ENCODE peak calls at places on chromosomes 16 and 17, in five cellular contexts. J is Karpas-422, N is SK-N-SH, E is fibroblast of lung, R is H9. B is an unnamed sample.

GRCh38 chr17:76145231-76146052 is 4.4 kb upstream of the FOXJ1 start:
- DNase-seq in N (no peak), E (no peak), J (no peak), R (peak), B (no peak)

GRCh38 chr16:20396846-20397467 is 7.6 kb downstream of the PDILT start:
- DNase-seq in J (no peak), E (no peak), R (no peak), N (no peak), B (no peak)

GRCh38 chr16:4937782-4938682 is 1.1 kb upstream of the PPL start:
- DNase-seq in N (no peak), E (no peak), R (no peak), J (no peak), B (peak)

GRCh38 chr17:8121531-8122390 is 2.1 kb downstream of the HES7 start:
- DNase-seq in R (peak), E (peak), N (peak), J (peak), B (peak)

GRCh38 chr17:19578545-19578944 is 44.9 kb downstream of the SLC47A1 start:
- DNase-seq in E (no peak), N (peak), R (no peak), J (no peak), B (peak)

GRCh38 chr17:81003711-81004335 is 12.2 kb downstream of the CHMP6 start:
- DNase-seq in E (no peak), N (peak), J (no peak), R (no peak), B (peak)

GRCh38 chr17:8164815-8165131 is 2.0 kb upstream of the VAMP2 start:
- DNase-seq in R (no peak), J (no peak), N (no peak), E (no peak), B (peak)

GRCh38 chr17:76195281-76196096 is 44.8 kb downstream of the RNF157 start:
- DNase-seq in E (no peak), N (no peak), J (no peak), R (no peak), B (no peak)

GRCh38 chr17:75146597-75146996 is 7.7 kb downstream of the JPT1 start:
- DNase-seq in R (no peak), E (no peak), N (no peak), J (no peak), B (no peak)

GRCh38 chr16:28257256-28257655 is 35.1 kb upstream of the SBK1 start:
- DNase-seq in E (no peak), R (no peak), J (no peak), N (no peak), B (no peak)

GRCh38 chr16:28260193-28260592 is 32.1 kb upstream of the SBK1 start:
- DNase-seq in E (no peak), N (no peak), R (no peak), J (no peak), B (no peak)

GRCh38 chr16:28259091-28259780 is 33.1 kb upstream of the SBK1 start:
- DNase-seq in N (peak), J (no peak), R (no peak), E (no peak), B (no peak)

GRCh38 chr16:28259781-28260150 is 32.6 kb upstream of the SBK1 start:
- DNase-seq in E (no peak), J (no peak), R (no peak), N (no peak), B (no peak)

DNA sequence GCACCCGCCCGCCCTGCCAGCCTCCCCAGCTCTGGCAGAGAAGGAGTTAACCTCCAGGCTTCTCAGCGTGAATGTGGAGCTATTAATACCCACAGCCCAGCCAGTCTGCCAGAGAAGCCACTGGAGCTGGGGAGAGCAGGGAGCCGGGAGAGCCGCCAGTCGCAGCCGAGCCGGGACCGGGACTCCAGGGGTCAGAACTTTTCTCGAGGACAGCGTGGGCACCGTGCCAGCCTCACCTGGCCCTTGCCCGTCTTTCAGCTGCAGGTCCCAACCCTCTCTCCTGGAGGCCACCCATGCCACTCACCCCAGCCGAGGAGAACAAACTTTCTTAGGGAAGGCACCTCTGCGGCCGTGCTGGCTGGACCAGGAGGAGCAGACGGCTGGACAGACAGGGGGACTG is 33.8 kb upstream of the SBK1 start:
- DNase-seq in J (no peak), N (peak), E (no peak), R (no peak), B (no peak)
- H2AFZ ChIP-seq in J (no peak), N (no peak), E (no peak), R (no peak), B (no peak)

DNA sequence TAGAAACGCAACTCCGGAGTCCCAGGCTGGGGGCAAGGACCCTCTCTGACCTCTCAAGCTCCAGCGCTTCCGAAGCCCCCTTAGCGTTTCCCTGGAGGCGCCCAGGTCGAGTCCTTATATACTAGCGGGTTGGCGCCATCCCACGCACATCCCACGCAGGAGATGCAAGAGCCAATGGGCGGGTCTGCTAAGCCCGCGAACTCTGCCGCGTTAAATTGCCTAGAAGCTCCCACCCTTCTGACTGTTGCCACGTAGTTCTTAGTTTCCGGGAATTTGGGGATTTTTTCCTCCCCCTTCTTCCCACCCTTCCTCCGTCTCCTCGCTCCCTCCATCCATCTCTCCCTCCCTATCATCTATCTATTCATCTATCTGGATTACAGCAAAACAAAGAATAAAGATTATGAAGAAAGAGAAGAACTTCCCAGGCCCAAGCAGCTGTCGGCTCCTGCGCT is at the start of gene SLFN11:
- DNase-seq in E (peak), J (no peak), R (peak), N (peak), B (peak)
- H2AFZ ChIP-seq in E (peak), J (peak), R (no peak), N (peak), B (peak)

DNA sequence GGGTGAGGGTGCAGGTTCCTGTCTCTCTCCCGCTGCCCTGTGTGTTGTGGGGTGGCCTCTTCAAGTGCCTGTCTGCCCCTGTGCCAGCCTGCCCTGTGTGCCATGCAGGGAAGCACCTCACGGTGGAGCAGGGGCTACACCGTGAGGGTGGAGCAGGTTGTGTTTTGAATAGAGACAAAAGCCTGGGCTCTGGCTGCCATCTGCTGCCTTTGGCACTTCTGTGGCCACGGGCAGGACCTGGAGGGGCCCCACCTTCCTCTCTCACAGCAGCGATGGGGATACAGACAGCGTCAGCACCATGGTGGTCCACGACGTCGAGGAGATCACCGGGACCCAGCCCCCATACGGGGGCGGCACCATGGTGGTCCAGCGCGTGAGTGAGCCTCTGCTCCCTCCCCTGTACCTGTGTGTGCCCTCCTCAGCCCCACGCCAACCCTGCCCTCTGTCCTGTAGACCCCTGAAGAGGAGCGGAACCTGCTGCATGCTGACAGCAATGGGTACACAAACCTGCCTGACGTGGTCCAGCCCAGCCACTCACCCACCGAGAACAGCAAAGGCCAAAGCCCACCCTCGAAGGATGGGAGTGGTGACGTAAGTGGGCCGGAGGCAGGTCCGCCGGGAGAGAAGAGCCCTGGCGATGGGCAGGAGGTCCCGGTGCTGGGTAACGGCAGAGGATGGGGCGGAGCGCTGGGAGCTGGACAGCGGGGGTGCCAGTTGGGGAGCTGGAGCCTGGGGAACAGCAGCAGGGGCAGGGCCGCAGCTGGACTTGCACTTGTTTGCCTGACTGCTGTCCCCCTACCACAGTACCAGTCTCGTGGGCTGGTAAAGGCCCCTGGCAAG is 5.4 kb upstream of the C17orf107 start:
- DNase-seq in R (no peak), E (no peak), J (no peak), N (no peak), B (peak)
- H2AFZ ChIP-seq in R (no peak), E (no peak), J (no peak), N (no peak), B (no peak)

DNA sequence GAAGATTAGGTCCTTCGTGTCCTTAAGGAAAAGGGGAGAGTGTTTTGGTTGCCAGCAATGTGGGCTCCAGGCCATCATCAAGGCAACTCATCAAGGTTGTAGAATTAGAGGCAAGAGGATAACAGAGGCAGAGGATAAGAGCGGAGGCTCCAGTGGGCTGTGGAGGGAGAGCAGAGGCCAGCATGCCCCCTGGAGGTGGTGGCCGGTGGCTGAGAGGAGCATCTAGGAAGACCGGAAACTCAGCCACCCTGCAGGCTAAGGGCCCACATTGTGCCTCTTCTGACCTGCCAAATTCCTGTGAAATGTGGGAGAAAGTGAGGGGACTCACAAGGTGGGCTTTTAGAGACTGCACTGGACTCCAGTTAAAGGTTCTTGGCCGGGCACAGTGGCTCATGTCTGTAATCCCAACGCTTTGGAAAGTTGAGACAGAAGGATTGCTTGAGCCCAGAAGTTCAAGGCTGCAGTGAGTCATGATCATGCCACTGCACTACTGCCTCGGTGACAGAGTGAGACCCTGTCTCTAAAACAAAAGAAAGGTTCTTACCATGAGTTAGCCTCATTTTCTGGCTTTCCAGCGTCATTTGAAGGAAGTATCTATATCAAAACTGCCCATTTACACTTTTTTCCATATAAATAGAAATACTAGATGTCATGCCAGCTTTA is 62.7 kb upstream of the ADORA2B start:
- DNase-seq in J (no peak), R (peak), N (no peak), E (no peak), B (no peak)
- H2AFZ ChIP-seq in J (no peak), R (no peak), N (no peak), E (no peak), B (no peak)

GRCh38 chr16:63612462-63613227 is 1509.2 kb downstream of the CDH11 start:
- DNase-seq in E (no peak), J (no peak), N (no peak), R (no peak), B (no peak)
- H2AFZ ChIP-seq in E (no peak), J (no peak), N (no peak), R (no peak), B (no peak)

DNA sequence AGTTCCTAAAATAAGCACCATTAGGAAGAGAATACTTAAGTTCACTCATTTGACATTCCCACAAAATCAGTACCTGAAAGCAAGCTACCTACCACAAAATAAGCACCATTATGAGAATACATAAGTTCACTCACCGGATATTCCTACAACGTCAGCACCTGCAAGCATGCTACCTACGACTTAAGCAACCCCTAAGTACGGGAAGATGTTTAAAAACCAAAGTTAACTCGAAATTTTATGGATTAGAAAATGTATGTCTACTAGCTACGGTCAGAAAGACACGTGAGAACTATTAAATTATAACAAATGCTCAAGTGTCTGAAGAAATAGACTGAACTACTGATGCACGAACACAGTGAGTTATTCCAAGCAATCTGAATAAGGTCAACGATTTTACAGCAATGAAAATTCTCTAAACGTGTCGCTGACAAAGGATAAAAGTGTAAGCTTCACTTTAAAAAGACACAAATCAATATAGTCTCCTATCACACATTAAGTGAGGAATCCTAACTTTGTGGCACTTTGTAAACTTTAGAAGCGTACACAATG is 1.5 kb downstream of the GSPT1 start:
- DNase-seq in R (no peak), J (peak), E (peak), N (no peak), B (no peak)
- H2AFZ ChIP-seq in R (no peak), J (peak), E (no peak), N (no peak), B (peak)

DNA sequence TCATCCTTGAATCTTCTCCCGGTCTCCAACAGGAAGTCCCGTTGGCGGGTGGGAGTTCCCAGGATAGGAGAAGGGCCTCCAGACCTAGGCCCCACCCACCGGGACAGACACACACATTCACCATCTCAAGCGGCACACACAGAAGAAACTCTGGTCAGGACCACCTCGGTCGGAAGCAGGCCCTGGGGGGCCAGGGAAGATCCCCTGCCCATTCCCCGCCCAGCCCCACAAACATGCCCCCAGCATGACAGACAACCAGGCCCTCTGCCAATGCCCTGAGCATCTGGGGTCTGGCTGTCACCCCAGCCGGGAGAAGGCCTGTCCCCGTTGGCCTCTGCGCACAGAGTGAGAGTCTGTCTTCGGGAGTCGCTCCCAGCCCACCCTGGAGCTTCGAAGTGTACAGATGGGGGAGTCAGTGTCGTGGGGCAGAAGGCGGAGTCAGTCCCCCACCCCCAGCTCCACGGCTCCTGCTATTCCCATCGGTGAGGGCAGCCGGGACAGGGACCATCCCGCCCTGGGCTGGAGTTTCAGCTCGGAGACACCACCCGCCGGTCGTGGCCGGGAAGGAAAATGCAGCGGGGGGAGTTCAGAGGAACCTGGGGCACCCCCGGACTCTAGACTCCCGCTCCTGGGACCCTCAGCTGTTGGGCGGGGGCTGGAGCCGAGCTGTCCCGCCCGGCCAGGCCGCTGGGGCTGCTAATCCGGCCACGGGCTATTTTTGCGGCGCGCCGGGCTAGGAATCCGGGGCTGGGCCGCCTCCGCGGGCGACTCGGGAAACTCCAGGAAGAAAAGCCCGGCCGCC is 690 bp downstream of the RHBDF1 start:
- DNase-seq in N (peak), J (no peak), R (peak), E (peak), B (peak)
- H2AFZ ChIP-seq in N (no peak), J (no peak), R (no peak), E (no peak), B (peak)

GRCh38 chr17:62617894-62618472 is 9.5 kb upstream of the MRC2 start:
- DNase-seq in E (peak), J (no peak), N (no peak), R (no peak), B (no peak)

GRCh38 chr17:62618647-62619412 is 8.6 kb upstream of the MRC2 start:
- DNase-seq in E (no peak), R (no peak), J (no peak), N (no peak), B (no peak)

GRCh38 chr17:62616993-62617893 is 10.2 kb upstream of the MRC2 start:
- DNase-seq in J (no peak), R (peak), N (no peak), E (peak), B (peak)

GRCh38 chr17:62621223-62621622 is 6.2 kb upstream of the MRC2 start:
- DNase-seq in E (no peak), J (no peak), N (no peak), R (no peak), B (no peak)

DNA sequence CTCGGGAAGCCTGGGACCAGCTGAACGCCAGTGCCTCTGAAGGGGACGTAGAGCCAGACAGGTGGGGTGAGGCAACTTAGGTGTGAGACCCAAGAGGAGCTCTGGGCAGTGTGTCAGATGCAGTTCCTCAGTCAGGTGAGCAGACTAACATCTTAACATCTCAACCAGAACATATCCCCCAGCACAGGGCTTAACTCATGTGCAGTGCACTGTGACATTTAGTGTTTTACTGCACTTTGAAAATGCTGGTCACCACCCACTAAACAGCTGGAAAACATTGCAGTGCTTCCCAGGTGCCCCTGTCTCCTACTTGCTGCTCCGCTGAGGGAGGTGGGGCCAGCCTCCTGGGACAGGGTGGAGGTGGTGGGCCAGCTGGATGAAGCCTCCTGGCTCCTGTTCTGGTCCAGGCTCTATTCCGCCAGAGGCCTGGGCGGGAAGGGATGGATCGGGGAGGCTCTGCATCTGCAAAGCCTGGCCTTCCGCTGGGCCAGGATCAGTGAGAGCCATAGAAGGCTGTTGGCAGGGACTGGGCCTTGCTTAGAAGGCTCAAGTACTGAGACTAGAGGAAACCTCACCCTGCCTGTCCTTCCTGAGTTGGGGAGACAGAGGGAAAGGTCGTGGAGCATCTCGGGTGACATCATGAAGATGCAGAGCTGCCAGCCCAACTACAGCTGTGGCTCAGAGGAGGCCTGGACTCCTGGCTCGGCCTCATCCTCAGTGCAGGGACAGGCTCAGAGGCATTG is 7.9 kb upstream of the MRC2 start:
- DNase-seq in N (no peak), J (no peak), E (no peak), R (peak), B (no peak)
- H2AFZ ChIP-seq in N (no peak), J (no peak), E (no peak), R (no peak), B (no peak)

DNA sequence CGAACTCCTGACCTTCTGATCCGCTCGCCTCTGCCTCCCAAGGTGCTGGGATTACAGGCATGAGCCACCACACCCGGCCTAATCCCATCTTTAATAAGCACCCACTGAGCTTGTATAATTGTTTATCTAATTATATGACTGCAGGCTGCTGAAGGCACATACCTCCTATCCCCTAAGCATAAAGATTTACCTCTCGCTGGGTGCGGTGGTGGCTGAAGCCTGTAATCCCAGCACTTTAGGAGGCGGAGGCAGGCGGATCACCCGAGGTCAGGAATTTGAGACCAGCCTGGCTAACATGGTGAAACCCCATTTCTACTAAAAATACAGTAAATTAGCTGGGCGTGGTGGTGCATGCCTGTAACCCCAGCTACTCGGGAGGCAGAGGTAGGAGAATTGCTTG is 20.1 kb upstream of the YWHAE start:
- DNase-seq in J (no peak), E (no peak), R (no peak), N (no peak), B (no peak)
- H2AFZ ChIP-seq in J (no peak), E (no peak), R (no peak), N (no peak), B (no peak)